ENCODE peak calls at places on chromosomes 5 and 9, in seven cellular contexts. D is spleen, K is astrocyte, U is SJCRH30, A is kidney epithelial cell, X is cardiac fibroblast, W is epithelial cell of esophagus. T is an unnamed sample.

GRCh38 chr9:133821606-133822438 is 83.7 kb upstream of the SARDH start:
- DNase-seq in D (no peak), K (peak), U (peak), A (no peak), X (no peak), W (no peak), T (no peak)

GRCh38 chr5:151001436-151001835 is 19.0 kb upstream of the GPX3 start:
- DNase-seq in D (no peak), K (no peak), U (no peak), A (no peak), X (no peak), W (no peak), T (no peak)

GRCh38 chr5:124057161-124057814 is 545.3 kb downstream of the CSNK1G3 start:
- DNase-seq in D (peak), K (no peak), U (peak), A (peak), X (no peak), W (peak), T (no peak)

GRCh38 chr5:170087168-170087817 is 18.4 kb upstream of the FOXI1 start:
- DNase-seq in D (no peak), K (no peak), U (no peak), A (no peak), X (no peak), W (no peak), T (no peak)

GRCh38 chr5:176743136-176743827 is 67.1 kb upstream of the UNC5A start:
- DNase-seq in D (peak), K (no peak), U (no peak), A (no peak), X (no peak), W (no peak), T (no peak)

GRCh38 chr5:179269781-179270543 is 75.3 kb downstream of the ADAMTS2 start:
- DNase-seq in D (peak), K (no peak), U (no peak), A (no peak), X (no peak), W (no peak), T (peak)

GRCh38 chr5:160311491-160312138 is 749 bp downstream of the CCNJL start:
- DNase-seq in D (peak), K (no peak), U (peak), A (no peak), X (peak), W (no peak), T (no peak)

GRCh38 chr5:181207214-181207959 is 2.4 kb upstream of the TRIM7 start:
- DNase-seq in D (peak), K (peak), U (peak), A (no peak), X (peak), W (peak), T (peak)

GRCh38 chr5:78327761-78328510 is 32.5 kb upstream of the SCAMP1 start:
- DNase-seq in D (no peak), K (no peak), U (no peak), A (no peak), X (no peak), W (peak), T (no peak)

GRCh38 chr5:100863736-100864135 is 39.3 kb downstream of the ST8SIA4 start:
- DNase-seq in D (no peak), K (no peak), U (no peak), A (no peak), X (no peak), W (no peak), T (no peak)

GRCh38 chr5:136420168-136420916 is 55.0 kb upstream of the TRPC7 start:
- DNase-seq in D (no peak), K (no peak), U (no peak), A (no peak), X (no peak), W (no peak), T (no peak)

GRCh38 chr9:85425153-85425611 is 316.6 kb downstream of the AGTPBP1 start:
- DNase-seq in D (no peak), K (no peak), U (peak), A (peak), X (peak), W (peak), T (peak)

GRCh38 chr9:73780916-73781315 is 629.3 kb downstream of the ANXA1 start:
- DNase-seq in D (no peak), K (peak), U (peak), A (peak), X (peak), W (peak), T (peak)

GRCh38 chr5:180976518-180976917 is 12.1 kb upstream of the BTNL3 start:
- DNase-seq in D (no peak), K (no peak), U (no peak), A (no peak), X (no peak), W (no peak), T (no peak)

GRCh38 chr5:107248065-107248695 is 422.6 kb downstream of the EFNA5 start:
- DNase-seq in D (no peak), K (no peak), U (peak), A (no peak), X (peak), W (peak), T (peak)

DNA sequence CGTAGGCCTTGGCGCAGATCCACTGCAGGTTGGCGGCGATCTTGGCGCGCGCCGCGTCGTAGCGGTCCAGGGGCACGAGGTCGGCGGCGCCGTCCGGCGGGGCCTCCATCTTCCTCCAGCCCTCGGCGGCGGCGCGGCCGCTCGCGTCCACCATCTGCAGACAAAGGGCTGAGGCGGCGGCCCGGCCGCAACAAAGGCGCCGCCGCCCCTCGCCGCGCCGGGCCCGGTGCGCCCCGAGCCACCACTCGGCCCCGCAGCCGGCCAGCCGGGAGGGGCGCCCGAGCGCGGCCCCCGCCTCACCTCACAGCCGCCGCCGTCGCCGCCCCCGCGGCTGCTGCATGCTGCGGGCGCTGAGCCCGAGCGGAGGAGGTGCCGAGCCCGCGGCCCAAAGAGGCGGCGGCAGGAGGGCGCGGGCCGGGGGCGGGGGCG is 326 bp downstream of the CAMSAP1 start:
- DNase-seq in D (peak), K (no peak), U (peak), A (no peak), X (no peak), W (no peak), T (peak)
- H3K4me3 ChIP-seq in D (peak), K (peak), U (peak), A (peak), X (peak), W (peak), T (peak)

GRCh38 chr5:139296198-139296597 is 2.7 kb downstream of the MATR3 start:
- DNase-seq in D (no peak), K (no peak), U (no peak), A (no peak), X (no peak), W (no peak), T (no peak)
- H3K4me3 ChIP-seq in D (peak), K (peak), U (no peak), A (no peak), X (no peak), W (no peak), T (peak)

GRCh38 chr5:118793091-118793490 is 195.3 kb downstream of the DTWD2 start:
- DNase-seq in D (no peak), K (no peak), U (no peak), A (no peak), X (no peak), W (no peak), T (no peak)
- H3K4me3 ChIP-seq in D (no peak), K (no peak), U (no peak), A (no peak), X (no peak), W (no peak), T (no peak)

DNA sequence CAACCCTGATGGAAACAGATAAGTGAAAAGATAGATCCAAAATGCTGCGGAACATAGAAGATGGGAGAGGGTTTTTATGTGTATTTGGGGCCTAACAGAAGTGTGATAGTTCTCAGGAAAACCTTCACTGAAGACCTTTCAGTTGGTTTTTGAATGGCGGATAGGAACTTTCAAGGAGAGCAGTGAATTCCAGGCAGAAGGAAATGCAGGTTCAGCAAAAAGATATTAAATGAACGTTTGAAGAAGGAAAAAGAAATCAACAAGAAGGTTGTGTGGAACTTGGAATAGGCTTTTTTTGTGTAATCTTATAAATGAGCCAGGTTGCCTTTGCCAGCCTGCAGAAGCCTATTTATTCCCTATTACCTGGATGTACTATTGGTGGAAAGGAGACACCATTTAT is 2.1 kb downstream of the PPIP5K2 start:
- DNase-seq in D (no peak), K (no peak), U (no peak), A (no peak), X (no peak), W (no peak), T (no peak)
- H3K4me3 ChIP-seq in D (no peak), K (no peak), U (no peak), A (no peak), X (no peak), W (no peak), T (no peak)

DNA sequence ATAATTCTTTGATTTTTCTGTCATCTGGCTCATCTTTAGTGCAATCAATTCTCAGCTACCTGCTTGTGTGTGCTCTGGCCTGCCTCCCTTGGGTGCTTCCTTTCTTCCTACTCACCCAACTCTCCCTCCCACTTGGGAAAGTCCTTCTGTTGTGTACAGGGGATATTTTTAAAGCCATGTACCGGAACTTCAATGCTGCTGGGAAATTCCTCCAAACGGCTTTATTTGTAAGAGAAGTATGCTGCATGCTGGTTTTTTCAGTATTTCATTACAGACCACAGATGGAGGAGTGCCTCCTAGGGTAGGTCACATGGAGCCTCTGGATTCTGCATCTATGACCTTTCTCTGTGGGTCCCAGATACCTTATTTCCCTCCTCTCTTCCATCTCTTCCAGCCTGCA is 5.4 kb upstream of the HMHB1 start:
- DNase-seq in D (no peak), K (no peak), U (no peak), A (peak), X (peak), W (no peak), T (no peak)
- H3K4me3 ChIP-seq in D (no peak), K (no peak), U (no peak), A (no peak), X (no peak), W (no peak), T (no peak)

GRCh38 chr9:119963798-119964372 is 594.6 kb upstream of the BRINP1 start:
- DNase-seq in D (no peak), K (peak), U (peak), A (peak), X (peak), W (peak), T (peak)
- H3K4me3 ChIP-seq in D (no peak), K (peak), U (no peak), A (no peak), X (no peak), W (no peak), T (no peak)